ENCODE peak calls at places on chromosomes 16 and 17, in six cellular contexts. E, M, G, S, F and O are unnamed samples.

GRCh38 chr16:1495281-1496262 is 2.4 kb downstream of the TELO2 start:
- DNase-seq in E (no peak), M (no peak), G (no peak), S (no peak), F (no peak), O (no peak)

GRCh38 chr17:38539386-38539785 is 66.4 kb downstream of the SRCIN1 start:
- DNase-seq in E (no peak), M (no peak), G (no peak), S (no peak), F (no peak), O (no peak)

GRCh38 chr16:8972843-8973586 is 9.3 kb upstream of the USP7 start:
- DNase-seq in E (no peak), M (no peak), G (no peak), S (no peak), F (no peak), O (no peak)

GRCh38 chr17:50037321-50038107 is 18.4 kb upstream of the ITGA3 start:
- DNase-seq in E (peak; percentile 79), M (peak; percentile 59), G (no peak), S (no peak), F (no peak), O (peak; percentile 83)

GRCh38 chr17:39508987-39509386 is 47.7 kb downstream of the CDK12 start:
- DNase-seq in E (no peak), M (no peak), G (no peak), S (no peak), F (no peak), O (no peak)

GRCh38 chr16:70588565-70588964 is 57.8 kb upstream of the IL34 start:
- DNase-seq in E (no peak), M (no peak), G (no peak), S (no peak), F (no peak), O (no peak)

GRCh38 chr16:1216296-1216619 is 8.8 kb downstream of the TPSG1 start:
- DNase-seq in E (no peak), M (no peak), G (no peak), S (no peak), F (no peak), O (no peak)

GRCh38 chr16:4090476-4090875 is 25.8 kb downstream of the ADCY9 start:
- DNase-seq in E (no peak), M (peak; percentile 67), G (no peak), S (peak; percentile 41), F (no peak), O (peak; percentile 30)

GRCh38 chr17:77882040-77882439 is 76.5 kb upstream of the TNRC6C start:
- DNase-seq in E (no peak), M (no peak), G (no peak), S (no peak), F (no peak), O (no peak)

GRCh38 chr17:72430611-72431432 is 310.0 kb downstream of the SOX9 start:
- DNase-seq in E (no peak), M (no peak), G (no peak), S (no peak), F (peak; percentile 67), O (no peak)

GRCh38 chr17:65530985-65531507 is 30.4 kb downstream of the AXIN2 start:
- DNase-seq in E (peak; percentile 96), M (no peak), G (no peak), S (no peak), F (no peak), O (no peak)

GRCh38 chr16:83803811-83804210 is 4.0 kb upstream of the HSBP1 start:
- DNase-seq in E (no peak), M (no peak), G (no peak), S (no peak), F (no peak), O (peak; percentile 13)

GRCh38 chr17:80884811-80885210 is 106.8 kb upstream of the CHMP6 start:
- DNase-seq in E (no peak), M (peak; percentile 10), G (no peak), S (no peak), F (no peak), O (peak; percentile 50)

GRCh38 chr17:80798595-80799552 is 192.8 kb upstream of the CHMP6 start:
- DNase-seq in E (no peak), M (no peak), G (no peak), S (no peak), F (no peak), O (no peak)